ENCODE peak calls at places on chromosome 4, in ten cellular contexts. One of them, this sample, is unnamed.

GRCh38 chr4:47784222-47784621 is 53.6 kb downstream of the CORIN start:
- DNase-seq in activated CD8-positive, alpha-beta memory T cell treated with anti-CD3 and anti-CD28 coated beads, Interleukin-2, amount 50 U/mL, for 48 hours: no peak
- DNase-seq in glutamatergic neuron: no peak
- DNase-seq in stimulated activated CD8-positive, alpha-beta memory T cell treated with anti-CD3 and anti-CD28 coated beads, Interleukin-4, amount 100 ng/mL, for 24 hours: no peak
- DNase-seq in NCI-H2081: no peak
- DNase-seq in stimulated activated CD4-positive, alpha-beta T cell treated with anti-CD3 and anti-CD28 coated beads, Interleukin-1b, Interleukin-23, amount 100 ng/mL, for 24 hours: no peak
- DNase-seq in fibroblast of lung: no peak
- DNase-seq in fibroblast of the aortic adventitia: no peak
- DNase-seq in hippocampal formation: no peak
- DNase-seq in ascending aorta: no peak
- DNase-seq in this sample: no peak

GRCh38 chr4:184028571-184028996 is 123.5 kb downstream of the STOX2 start:
- DNase-seq in activated CD8-positive, alpha-beta memory T cell treated with anti-CD3 and anti-CD28 coated beads, Interleukin-2, amount 50 U/mL, for 48 hours: peak; percentile 57
- DNase-seq in glutamatergic neuron: no peak
- DNase-seq in stimulated activated CD8-positive, alpha-beta memory T cell treated with anti-CD3 and anti-CD28 coated beads, Interleukin-4, amount 100 ng/mL, for 24 hours: no peak
- DNase-seq in NCI-H2081: no peak
- DNase-seq in stimulated activated CD4-positive, alpha-beta T cell treated with anti-CD3 and anti-CD28 coated beads, Interleukin-1b, Interleukin-23, amount 100 ng/mL, for 24 hours: no peak
- DNase-seq in fibroblast of lung: no peak
- DNase-seq in fibroblast of the aortic adventitia: no peak
- DNase-seq in hippocampal formation: no peak
- DNase-seq in ascending aorta: no peak
- DNase-seq in this sample: no peak

GRCh38 chr4:72019688-72020087 is 12.1 kb upstream of the NPFFR2 start:
- DNase-seq in activated CD8-positive, alpha-beta memory T cell treated with anti-CD3 and anti-CD28 coated beads, Interleukin-2, amount 50 U/mL, for 48 hours: no peak
- DNase-seq in glutamatergic neuron: no peak
- DNase-seq in stimulated activated CD8-positive, alpha-beta memory T cell treated with anti-CD3 and anti-CD28 coated beads, Interleukin-4, amount 100 ng/mL, for 24 hours: no peak
- DNase-seq in NCI-H2081: no peak
- DNase-seq in stimulated activated CD4-positive, alpha-beta T cell treated with anti-CD3 and anti-CD28 coated beads, Interleukin-1b, Interleukin-23, amount 100 ng/mL, for 24 hours: no peak
- DNase-seq in fibroblast of lung: no peak
- DNase-seq in fibroblast of the aortic adventitia: no peak
- DNase-seq in hippocampal formation: no peak
- DNase-seq in ascending aorta: no peak
- DNase-seq in this sample: no peak

GRCh38 chr4:141011799-141012377 is 121.4 kb downstream of the RNF150 start:
- DNase-seq in activated CD8-positive, alpha-beta memory T cell treated with anti-CD3 and anti-CD28 coated beads, Interleukin-2, amount 50 U/mL, for 48 hours: no peak
- DNase-seq in glutamatergic neuron: no peak
- DNase-seq in stimulated activated CD8-positive, alpha-beta memory T cell treated with anti-CD3 and anti-CD28 coated beads, Interleukin-4, amount 100 ng/mL, for 24 hours: no peak
- DNase-seq in NCI-H2081: no peak
- DNase-seq in stimulated activated CD4-positive, alpha-beta T cell treated with anti-CD3 and anti-CD28 coated beads, Interleukin-1b, Interleukin-23, amount 100 ng/mL, for 24 hours: no peak
- DNase-seq in fibroblast of lung: no peak
- DNase-seq in fibroblast of the aortic adventitia: no peak
- DNase-seq in hippocampal formation: no peak
- DNase-seq in ascending aorta: no peak
- DNase-seq in this sample: no peak

GRCh38 chr4:147110473-147110872 is 164.8 kb upstream of the TTC29 start:
- DNase-seq in activated CD8-positive, alpha-beta memory T cell treated with anti-CD3 and anti-CD28 coated beads, Interleukin-2, amount 50 U/mL, for 48 hours: no peak
- DNase-seq in glutamatergic neuron: no peak
- DNase-seq in stimulated activated CD8-positive, alpha-beta memory T cell treated with anti-CD3 and anti-CD28 coated beads, Interleukin-4, amount 100 ng/mL, for 24 hours: no peak
- DNase-seq in NCI-H2081: no peak
- DNase-seq in stimulated activated CD4-positive, alpha-beta T cell treated with anti-CD3 and anti-CD28 coated beads, Interleukin-1b, Interleukin-23, amount 100 ng/mL, for 24 hours: no peak
- DNase-seq in fibroblast of lung: no peak
- DNase-seq in fibroblast of the aortic adventitia: no peak
- DNase-seq in hippocampal formation: no peak
- DNase-seq in ascending aorta: no peak
- DNase-seq in this sample: no peak

GRCh38 chr4:153241970-153242847 is 38.0 kb downstream of the TRIM2 start:
- DNase-seq in activated CD8-positive, alpha-beta memory T cell treated with anti-CD3 and anti-CD28 coated beads, Interleukin-2, amount 50 U/mL, for 48 hours: no peak
- DNase-seq in glutamatergic neuron: peak; percentile 43
- DNase-seq in stimulated activated CD8-positive, alpha-beta memory T cell treated with anti-CD3 and anti-CD28 coated beads, Interleukin-4, amount 100 ng/mL, for 24 hours: no peak
- DNase-seq in NCI-H2081: no peak
- DNase-seq in stimulated activated CD4-positive, alpha-beta T cell treated with anti-CD3 and anti-CD28 coated beads, Interleukin-1b, Interleukin-23, amount 100 ng/mL, for 24 hours: no peak
- DNase-seq in fibroblast of lung: peak; percentile 26
- DNase-seq in fibroblast of the aortic adventitia: no peak
- DNase-seq in hippocampal formation: no peak
- DNase-seq in ascending aorta: no peak
- DNase-seq in this sample: no peak

GRCh38 chr4:110088670-110089069 is 109.7 kb downstream of the ELOVL6 start:
- DNase-seq in activated CD8-positive, alpha-beta memory T cell treated with anti-CD3 and anti-CD28 coated beads, Interleukin-2, amount 50 U/mL, for 48 hours: no peak
- DNase-seq in glutamatergic neuron: no peak
- DNase-seq in stimulated activated CD8-positive, alpha-beta memory T cell treated with anti-CD3 and anti-CD28 coated beads, Interleukin-4, amount 100 ng/mL, for 24 hours: no peak
- DNase-seq in NCI-H2081: no peak
- DNase-seq in stimulated activated CD4-positive, alpha-beta T cell treated with anti-CD3 and anti-CD28 coated beads, Interleukin-1b, Interleukin-23, amount 100 ng/mL, for 24 hours: no peak
- DNase-seq in fibroblast of lung: peak; percentile 78
- DNase-seq in fibroblast of the aortic adventitia: peak; percentile 59
- DNase-seq in hippocampal formation: no peak
- DNase-seq in ascending aorta: no peak
- DNase-seq in this sample: no peak

GRCh38 chr4:170025523-170026252 is 507 bp downstream of the MFAP3L start:
- DNase-seq in activated CD8-positive, alpha-beta memory T cell treated with anti-CD3 and anti-CD28 coated beads, Interleukin-2, amount 50 U/mL, for 48 hours: peak; percentile 58
- DNase-seq in glutamatergic neuron: peak; percentile 58
- DNase-seq in stimulated activated CD8-positive, alpha-beta memory T cell treated with anti-CD3 and anti-CD28 coated beads, Interleukin-4, amount 100 ng/mL, for 24 hours: no peak
- DNase-seq in NCI-H2081: peak; percentile 22
- DNase-seq in stimulated activated CD4-positive, alpha-beta T cell treated with anti-CD3 and anti-CD28 coated beads, Interleukin-1b, Interleukin-23, amount 100 ng/mL, for 24 hours: no peak
- DNase-seq in fibroblast of lung: no peak
- DNase-seq in fibroblast of the aortic adventitia: peak; percentile 10
- DNase-seq in hippocampal formation: peak; percentile 30
- DNase-seq in ascending aorta: no peak
- DNase-seq in this sample: peak; percentile 22

GRCh38 chr4:80215449-80216052 is 18.2 kb downstream of the PRDM8 start:
- DNase-seq in activated CD8-positive, alpha-beta memory T cell treated with anti-CD3 and anti-CD28 coated beads, Interleukin-2, amount 50 U/mL, for 48 hours: no peak
- DNase-seq in glutamatergic neuron: no peak
- DNase-seq in stimulated activated CD8-positive, alpha-beta memory T cell treated with anti-CD3 and anti-CD28 coated beads, Interleukin-4, amount 100 ng/mL, for 24 hours: no peak
- DNase-seq in NCI-H2081: peak; percentile 48
- DNase-seq in stimulated activated CD4-positive, alpha-beta T cell treated with anti-CD3 and anti-CD28 coated beads, Interleukin-1b, Interleukin-23, amount 100 ng/mL, for 24 hours: no peak
- DNase-seq in fibroblast of lung: peak; percentile 44
- DNase-seq in fibroblast of the aortic adventitia: peak; percentile 78
- DNase-seq in hippocampal formation: no peak
- DNase-seq in ascending aorta: no peak
- DNase-seq in this sample: no peak

GRCh38 chr4:70437212-70437611 is 34.8 kb upstream of the MUC7 start:
- DNase-seq in activated CD8-positive, alpha-beta memory T cell treated with anti-CD3 and anti-CD28 coated beads, Interleukin-2, amount 50 U/mL, for 48 hours: no peak
- DNase-seq in glutamatergic neuron: no peak
- DNase-seq in stimulated activated CD8-positive, alpha-beta memory T cell treated with anti-CD3 and anti-CD28 coated beads, Interleukin-4, amount 100 ng/mL, for 24 hours: no peak
- DNase-seq in NCI-H2081: no peak
- DNase-seq in stimulated activated CD4-positive, alpha-beta T cell treated with anti-CD3 and anti-CD28 coated beads, Interleukin-1b, Interleukin-23, amount 100 ng/mL, for 24 hours: no peak
- DNase-seq in fibroblast of lung: no peak
- DNase-seq in fibroblast of the aortic adventitia: no peak
- DNase-seq in hippocampal formation: no peak
- DNase-seq in ascending aorta: no peak
- DNase-seq in this sample: no peak

GRCh38 chr4:186725422-186726149 is 1.9 kb upstream of the FAT1 start:
- DNase-seq in activated CD8-positive, alpha-beta memory T cell treated with anti-CD3 and anti-CD28 coated beads, Interleukin-2, amount 50 U/mL, for 48 hours: peak; percentile 65
- DNase-seq in glutamatergic neuron: peak; percentile 70
- DNase-seq in stimulated activated CD8-positive, alpha-beta memory T cell treated with anti-CD3 and anti-CD28 coated beads, Interleukin-4, amount 100 ng/mL, for 24 hours: no peak
- DNase-seq in NCI-H2081: peak; percentile 53
- DNase-seq in stimulated activated CD4-positive, alpha-beta T cell treated with anti-CD3 and anti-CD28 coated beads, Interleukin-1b, Interleukin-23, amount 100 ng/mL, for 24 hours: no peak
- DNase-seq in fibroblast of lung: peak; percentile 87
- DNase-seq in fibroblast of the aortic adventitia: peak; percentile 81
- DNase-seq in hippocampal formation: peak; percentile 60
- DNase-seq in ascending aorta: no peak
- DNase-seq in this sample: peak; percentile 66

GRCh38 chr4:8581094-8581861 is 1.1 kb downstream of the GPR78 start:
- DNase-seq in activated CD8-positive, alpha-beta memory T cell treated with anti-CD3 and anti-CD28 coated beads, Interleukin-2, amount 50 U/mL, for 48 hours: no peak
- DNase-seq in glutamatergic neuron: no peak
- DNase-seq in stimulated activated CD8-positive, alpha-beta memory T cell treated with anti-CD3 and anti-CD28 coated beads, Interleukin-4, amount 100 ng/mL, for 24 hours: no peak
- DNase-seq in NCI-H2081: no peak
- DNase-seq in stimulated activated CD4-positive, alpha-beta T cell treated with anti-CD3 and anti-CD28 coated beads, Interleukin-1b, Interleukin-23, amount 100 ng/mL, for 24 hours: no peak
- DNase-seq in fibroblast of lung: no peak
- DNase-seq in fibroblast of the aortic adventitia: no peak
- DNase-seq in hippocampal formation: no peak
- DNase-seq in ascending aorta: no peak
- DNase-seq in this sample: no peak

GRCh38 chr4:41692717-41693345 is 55.7 kb downstream of the PHOX2B start:
- DNase-seq in activated CD8-positive, alpha-beta memory T cell treated with anti-CD3 and anti-CD28 coated beads, Interleukin-2, amount 50 U/mL, for 48 hours: peak; percentile 72
- DNase-seq in glutamatergic neuron: peak; percentile 72
- DNase-seq in stimulated activated CD8-positive, alpha-beta memory T cell treated with anti-CD3 and anti-CD28 coated beads, Interleukin-4, amount 100 ng/mL, for 24 hours: peak; percentile 1
- DNase-seq in NCI-H2081: peak; percentile 75
- DNase-seq in stimulated activated CD4-positive, alpha-beta T cell treated with anti-CD3 and anti-CD28 coated beads, Interleukin-1b, Interleukin-23, amount 100 ng/mL, for 24 hours: no peak
- DNase-seq in fibroblast of lung: peak; percentile 46
- DNase-seq in fibroblast of the aortic adventitia: peak; percentile 63
- DNase-seq in hippocampal formation: peak; percentile 29
- DNase-seq in ascending aorta: no peak
- DNase-seq in this sample: peak; percentile 54

GRCh38 chr4:29423836-29424721 is 1296.1 kb upstream of the PCDH7 start:
- DNase-seq in activated CD8-positive, alpha-beta memory T cell treated with anti-CD3 and anti-CD28 coated beads, Interleukin-2, amount 50 U/mL, for 48 hours: no peak
- DNase-seq in glutamatergic neuron: no peak
- DNase-seq in stimulated activated CD8-positive, alpha-beta memory T cell treated with anti-CD3 and anti-CD28 coated beads, Interleukin-4, amount 100 ng/mL, for 24 hours: no peak
- DNase-seq in NCI-H2081: no peak
- DNase-seq in stimulated activated CD4-positive, alpha-beta T cell treated with anti-CD3 and anti-CD28 coated beads, Interleukin-1b, Interleukin-23, amount 100 ng/mL, for 24 hours: no peak
- DNase-seq in fibroblast of lung: peak; percentile 82
- DNase-seq in fibroblast of the aortic adventitia: peak; percentile 51
- DNase-seq in hippocampal formation: no peak
- DNase-seq in ascending aorta: no peak
- DNase-seq in this sample: no peak

GRCh38 chr4:152369203-152369902 is 166.5 kb downstream of the FBXW7 start:
- DNase-seq in activated CD8-positive, alpha-beta memory T cell treated with anti-CD3 and anti-CD28 coated beads, Interleukin-2, amount 50 U/mL, for 48 hours: no peak
- DNase-seq in glutamatergic neuron: no peak
- DNase-seq in stimulated activated CD8-positive, alpha-beta memory T cell treated with anti-CD3 and anti-CD28 coated beads, Interleukin-4, amount 100 ng/mL, for 24 hours: no peak
- DNase-seq in NCI-H2081: peak; percentile 18
- DNase-seq in stimulated activated CD4-positive, alpha-beta T cell treated with anti-CD3 and anti-CD28 coated beads, Interleukin-1b, Interleukin-23, amount 100 ng/mL, for 24 hours: no peak
- DNase-seq in fibroblast of lung: no peak
- DNase-seq in fibroblast of the aortic adventitia: no peak
- DNase-seq in hippocampal formation: no peak
- DNase-seq in ascending aorta: no peak
- DNase-seq in this sample: no peak

GRCh38 chr4:117796677-117797076 is 237.6 kb upstream of the NDST3 start:
- DNase-seq in activated CD8-positive, alpha-beta memory T cell treated with anti-CD3 and anti-CD28 coated beads, Interleukin-2, amount 50 U/mL, for 48 hours: no peak
- DNase-seq in glutamatergic neuron: no peak
- DNase-seq in stimulated activated CD8-positive, alpha-beta memory T cell treated with anti-CD3 and anti-CD28 coated beads, Interleukin-4, amount 100 ng/mL, for 24 hours: no peak
- DNase-seq in NCI-H2081: peak; percentile 84
- DNase-seq in stimulated activated CD4-positive, alpha-beta T cell treated with anti-CD3 and anti-CD28 coated beads, Interleukin-1b, Interleukin-23, amount 100 ng/mL, for 24 hours: no peak
- DNase-seq in fibroblast of lung: peak; percentile 15
- DNase-seq in fibroblast of the aortic adventitia: no peak
- DNase-seq in hippocampal formation: no peak
- DNase-seq in ascending aorta: no peak
- DNase-seq in this sample: no peak

GRCh38 chr4:173505924-173506779 is 23.9 kb downstream of the HAND2 start:
- DNase-seq in activated CD8-positive, alpha-beta memory T cell treated with anti-CD3 and anti-CD28 coated beads, Interleukin-2, amount 50 U/mL, for 48 hours: peak; percentile 68
- DNase-seq in glutamatergic neuron: peak; percentile 82
- DNase-seq in stimulated activated CD8-positive, alpha-beta memory T cell treated with anti-CD3 and anti-CD28 coated beads, Interleukin-4, amount 100 ng/mL, for 24 hours: no peak
- DNase-seq in NCI-H2081: peak; percentile 52
- DNase-seq in stimulated activated CD4-positive, alpha-beta T cell treated with anti-CD3 and anti-CD28 coated beads, Interleukin-1b, Interleukin-23, amount 100 ng/mL, for 24 hours: no peak
- DNase-seq in fibroblast of lung: no peak
- DNase-seq in fibroblast of the aortic adventitia: peak; percentile 78
- DNase-seq in hippocampal formation: peak; percentile 24
- DNase-seq in ascending aorta: no peak
- DNase-seq in this sample: peak; percentile 77

GRCh38 chr4:145557720-145558119 is 61.5 kb upstream of the MMAA start:
- DNase-seq in activated CD8-positive, alpha-beta memory T cell treated with anti-CD3 and anti-CD28 coated beads, Interleukin-2, amount 50 U/mL, for 48 hours: peak; percentile 66
- DNase-seq in glutamatergic neuron: peak; percentile 59
- DNase-seq in stimulated activated CD8-positive, alpha-beta memory T cell treated with anti-CD3 and anti-CD28 coated beads, Interleukin-4, amount 100 ng/mL, for 24 hours: peak; percentile 22
- DNase-seq in NCI-H2081: peak; percentile 45
- DNase-seq in stimulated activated CD4-positive, alpha-beta T cell treated with anti-CD3 and anti-CD28 coated beads, Interleukin-1b, Interleukin-23, amount 100 ng/mL, for 24 hours: peak; percentile 7
- DNase-seq in fibroblast of lung: peak; percentile 60
- DNase-seq in fibroblast of the aortic adventitia: peak; percentile 78
- DNase-seq in hippocampal formation: peak; percentile 18
- DNase-seq in ascending aorta: no peak
- DNase-seq in this sample: peak; percentile 56

GRCh38 chr4:84498203-84499026 is 677 bp downstream of the NKX6-1 start:
- DNase-seq in activated CD8-positive, alpha-beta memory T cell treated with anti-CD3 and anti-CD28 coated beads, Interleukin-2, amount 50 U/mL, for 48 hours: no peak
- DNase-seq in glutamatergic neuron: peak; percentile 56
- DNase-seq in stimulated activated CD8-positive, alpha-beta memory T cell treated with anti-CD3 and anti-CD28 coated beads, Interleukin-4, amount 100 ng/mL, for 24 hours: no peak
- DNase-seq in NCI-H2081: peak; percentile 48
- DNase-seq in stimulated activated CD4-positive, alpha-beta T cell treated with anti-CD3 and anti-CD28 coated beads, Interleukin-1b, Interleukin-23, amount 100 ng/mL, for 24 hours: no peak
- DNase-seq in fibroblast of lung: peak; percentile 30
- DNase-seq in fibroblast of the aortic adventitia: peak; percentile 37
- DNase-seq in hippocampal formation: no peak
- DNase-seq in ascending aorta: no peak
- DNase-seq in this sample: no peak

GRCh38 chr4:53781614-53782467 is 190.6 kb upstream of the LNX1 start:
- DNase-seq in activated CD8-positive, alpha-beta memory T cell treated with anti-CD3 and anti-CD28 coated beads, Interleukin-2, amount 50 U/mL, for 48 hours: no peak
- DNase-seq in glutamatergic neuron: no peak
- DNase-seq in stimulated activated CD8-positive, alpha-beta memory T cell treated with anti-CD3 and anti-CD28 coated beads, Interleukin-4, amount 100 ng/mL, for 24 hours: no peak
- DNase-seq in NCI-H2081: peak; percentile 13
- DNase-seq in stimulated activated CD4-positive, alpha-beta T cell treated with anti-CD3 and anti-CD28 coated beads, Interleukin-1b, Interleukin-23, amount 100 ng/mL, for 24 hours: no peak
- DNase-seq in fibroblast of lung: peak; percentile 41
- DNase-seq in fibroblast of the aortic adventitia: no peak
- DNase-seq in hippocampal formation: no peak
- DNase-seq in ascending aorta: no peak
- DNase-seq in this sample: no peak

GRCh38 chr4:152729466-152729865 is 49.7 kb upstream of the TMEM154 start:
- DNase-seq in activated CD8-positive, alpha-beta memory T cell treated with anti-CD3 and anti-CD28 coated beads, Interleukin-2, amount 50 U/mL, for 48 hours: no peak
- DNase-seq in glutamatergic neuron: no peak
- DNase-seq in stimulated activated CD8-positive, alpha-beta memory T cell treated with anti-CD3 and anti-CD28 coated beads, Interleukin-4, amount 100 ng/mL, for 24 hours: no peak
- DNase-seq in NCI-H2081: no peak
- DNase-seq in stimulated activated CD4-positive, alpha-beta T cell treated with anti-CD3 and anti-CD28 coated beads, Interleukin-1b, Interleukin-23, amount 100 ng/mL, for 24 hours: no peak
- DNase-seq in fibroblast of lung: peak; percentile 47
- DNase-seq in fibroblast of the aortic adventitia: peak; percentile 45
- DNase-seq in hippocampal formation: no peak
- DNase-seq in ascending aorta: no peak
- DNase-seq in this sample: no peak

GRCh38 chr4:140152015-140152703 is 1.8 kb downstream of the MAML3 start:
- DNase-seq in activated CD8-positive, alpha-beta memory T cell treated with anti-CD3 and anti-CD28 coated beads, Interleukin-2, amount 50 U/mL, for 48 hours: peak; percentile 83
- DNase-seq in glutamatergic neuron: peak; percentile 74
- DNase-seq in stimulated activated CD8-positive, alpha-beta memory T cell treated with anti-CD3 and anti-CD28 coated beads, Interleukin-4, amount 100 ng/mL, for 24 hours: peak; percentile 66
- DNase-seq in NCI-H2081: peak; percentile 87
- DNase-seq in stimulated activated CD4-positive, alpha-beta T cell treated with anti-CD3 and anti-CD28 coated beads, Interleukin-1b, Interleukin-23, amount 100 ng/mL, for 24 hours: no peak
- DNase-seq in fibroblast of lung: no peak
- DNase-seq in fibroblast of the aortic adventitia: no peak
- DNase-seq in hippocampal formation: peak; percentile 70
- DNase-seq in ascending aorta: no peak
- DNase-seq in this sample: peak; percentile 78

GRCh38 chr4:126592088-126592487 is 1040.7 kb upstream of the INTU start:
- DNase-seq in activated CD8-positive, alpha-beta memory T cell treated with anti-CD3 and anti-CD28 coated beads, Interleukin-2, amount 50 U/mL, for 48 hours: no peak
- DNase-seq in glutamatergic neuron: no peak
- DNase-seq in stimulated activated CD8-positive, alpha-beta memory T cell treated with anti-CD3 and anti-CD28 coated beads, Interleukin-4, amount 100 ng/mL, for 24 hours: no peak
- DNase-seq in NCI-H2081: no peak
- DNase-seq in stimulated activated CD4-positive, alpha-beta T cell treated with anti-CD3 and anti-CD28 coated beads, Interleukin-1b, Interleukin-23, amount 100 ng/mL, for 24 hours: no peak
- DNase-seq in fibroblast of lung: peak; percentile 22
- DNase-seq in fibroblast of the aortic adventitia: peak; percentile 26
- DNase-seq in hippocampal formation: no peak
- DNase-seq in ascending aorta: no peak
- DNase-seq in this sample: no peak

GRCh38 chr4:107888237-107888636 is 43.1 kb upstream of the CYP2U1 start:
- DNase-seq in activated CD8-positive, alpha-beta memory T cell treated with anti-CD3 and anti-CD28 coated beads, Interleukin-2, amount 50 U/mL, for 48 hours: no peak
- DNase-seq in glutamatergic neuron: no peak
- DNase-seq in stimulated activated CD8-positive, alpha-beta memory T cell treated with anti-CD3 and anti-CD28 coated beads, Interleukin-4, amount 100 ng/mL, for 24 hours: no peak
- DNase-seq in NCI-H2081: no peak
- DNase-seq in stimulated activated CD4-positive, alpha-beta T cell treated with anti-CD3 and anti-CD28 coated beads, Interleukin-1b, Interleukin-23, amount 100 ng/mL, for 24 hours: no peak
- DNase-seq in fibroblast of lung: no peak
- DNase-seq in fibroblast of the aortic adventitia: no peak
- DNase-seq in hippocampal formation: no peak
- DNase-seq in ascending aorta: no peak
- DNase-seq in this sample: no peak

GRCh38 chr4:169201144-169202124 is 69.3 kb downstream of the SH3RF1 start:
- DNase-seq in activated CD8-positive, alpha-beta memory T cell treated with anti-CD3 and anti-CD28 coated beads, Interleukin-2, amount 50 U/mL, for 48 hours: no peak
- DNase-seq in glutamatergic neuron: no peak
- DNase-seq in stimulated activated CD8-positive, alpha-beta memory T cell treated with anti-CD3 and anti-CD28 coated beads, Interleukin-4, amount 100 ng/mL, for 24 hours: no peak
- DNase-seq in NCI-H2081: no peak
- DNase-seq in stimulated activated CD4-positive, alpha-beta T cell treated with anti-CD3 and anti-CD28 coated beads, Interleukin-1b, Interleukin-23, amount 100 ng/mL, for 24 hours: no peak
- DNase-seq in fibroblast of lung: no peak
- DNase-seq in fibroblast of the aortic adventitia: peak; percentile 65
- DNase-seq in hippocampal formation: no peak
- DNase-seq in ascending aorta: no peak
- DNase-seq in this sample: no peak

This sample was measured in endothelial cell.